ENCODE peak calls at places on chromosomes 4 and X, in eight cellular contexts. O, D, U, J, K, X, F and R are unnamed samples.

GRCh38 chr4:19645589-19645988 is 606.1 kb upstream of the SLIT2 start:
- DNase-seq in D (no peak), K (no peak), U (no peak), F (no peak), X (no peak), J (no peak), O (no peak), R (no peak)

GRCh38 chrX:103157511-103158316 is 57.2 kb upstream of the BEX4 start:
- DNase-seq in D (no peak), J (no peak), O (peak; percentile 27), X (peak; percentile 32), K (no peak), F (no peak), U (no peak), R (peak; percentile 33)

GRCh38 chr4:151860561-151861093 is 99.8 kb upstream of the GATB start:
- DNase-seq in K (no peak), F (no peak), D (no peak), J (no peak), X (no peak), O (no peak), U (no peak), R (no peak)

GRCh38 chr4:153781717-153782416 is 7.0 kb downstream of the SFRP2 start:
- DNase-seq in F (no peak), K (no peak), U (no peak), D (no peak), X (no peak), O (peak; percentile 16), J (no peak), R (peak; percentile 44)

GRCh38 chr4:151798678-151799416 is 38.0 kb upstream of the GATB start:
- DNase-seq in O (no peak), K (no peak), F (no peak), D (no peak), U (no peak), J (no peak), X (no peak), R (peak; percentile 24)

GRCh38 chr4:96652158-96652557 is 812.3 kb downstream of the PDHA2 start:
- DNase-seq in K (no peak), F (no peak), X (no peak), J (no peak), U (no peak), D (no peak), O (no peak), R (peak; percentile 58)

GRCh38 chr4:118287691-118288090 is 65.1 kb downstream of the PRSS12 start:
- DNase-seq in J (no peak), F (no peak), K (no peak), U (no peak), X (no peak), D (no peak), O (peak; percentile 46), R (peak; percentile 47)

GRCh38 chr4:122845760-122846159 is 19.1 kb downstream of the FGF2 start:
- DNase-seq in X (no peak), O (no peak), J (no peak), D (no peak), U (no peak), F (no peak), K (no peak), R (no peak)

GRCh38 chrX:39258331-39258730 is 457.1 kb downstream of the MID1IP1 start:
- DNase-seq in X (no peak), F (no peak), J (no peak), O (no peak), D (no peak), K (no peak), U (no peak), R (peak; percentile 55)

GRCh38 chr4:106201373-106201772 is 114.6 kb downstream of the TBCK start:
- DNase-seq in X (peak; percentile 29), U (no peak), K (no peak), J (no peak), D (no peak), F (no peak), O (peak; percentile 12), R (peak; percentile 6)

GRCh38 chr4:79413032-79413431 is 5.0 kb upstream of the GK2 start:
- DNase-seq in F (no peak), X (no peak), O (no peak), U (no peak), J (no peak), D (no peak), K (no peak), R (no peak)

GRCh38 chrX:74492720-74493201 is 71.5 kb downstream of the SLC16A2 start:
- DNase-seq in J (no peak), F (no peak), D (no peak), X (no peak), O (no peak), K (no peak), U (no peak), R (no peak)

GRCh38 chrX:26889574-26889973 is 573.6 kb downstream of the PPP4R3C start:
- DNase-seq in D (no peak), U (no peak), J (no peak), K (no peak), O (no peak), F (no peak), X (no peak), R (peak; percentile 27)

GRCh38 chrX:26037367-26037766 is 100.8 kb upstream of the MAGEB18 start:
- DNase-seq in U (no peak), F (no peak), O (no peak), K (no peak), J (no peak), X (no peak), D (no peak), R (no peak)

GRCh38 chrX:15570145-15570544 is 30.6 kb downstream of the ACE2 start:
- DNase-seq in U (no peak), K (no peak), F (no peak), J (no peak), O (no peak), X (no peak), D (no peak), R (no peak)

GRCh38 chr4:25805255-25805860 is 57.4 kb downstream of the SEL1L3 start:
- DNase-seq in U (no peak), O (no peak), X (no peak), K (no peak), D (no peak), F (no peak), J (no peak), R (no peak)

GRCh38 chrX:115234220-115234557 is 293 bp upstream of the LRCH2 start:
- DNase-seq in X (no peak), D (no peak), F (no peak), J (no peak), O (no peak), U (no peak), K (no peak), R (peak; percentile 56)

DNA sequence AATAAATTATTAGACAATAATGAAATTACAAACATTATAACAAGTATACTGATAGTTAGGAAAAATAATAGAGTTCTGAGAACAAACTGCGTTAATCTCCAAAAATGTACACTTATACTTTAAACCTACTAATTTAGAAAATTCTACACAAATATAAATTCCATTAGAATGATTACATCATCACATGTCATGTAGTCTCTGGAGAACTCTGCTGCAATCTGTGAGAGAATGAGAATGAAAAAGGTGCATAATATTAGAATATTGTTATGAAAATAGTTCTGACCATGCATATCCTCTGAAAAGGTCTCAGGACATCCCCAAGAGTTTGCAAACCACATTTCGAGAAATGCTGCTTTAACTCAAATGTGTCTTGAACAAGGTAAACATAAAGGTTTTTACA is 11.4 kb downstream of the GUCY1A1 start:
- DNase-seq in X (no peak), F (no peak), U (no peak), D (no peak), K (no peak), O (no peak), J (no peak), R (no peak)
- H3K4me1 ChIP-seq in X (peaks cover 15% of the 10 kb centered on the region), F (peaks cover 3% of the 10 kb centered on the region), U (peaks cover 32% of the 10 kb centered on the region), D (peaks cover 8% of the 10 kb centered on the region), K (peaks cover 14% of the 10 kb centered on the region), O (peaks cover 4% of the 10 kb centered on the region), J (peaks cover 63% of the 10 kb centered on the region), R (no peaks in the 10 kb centered on the region)

DNA sequence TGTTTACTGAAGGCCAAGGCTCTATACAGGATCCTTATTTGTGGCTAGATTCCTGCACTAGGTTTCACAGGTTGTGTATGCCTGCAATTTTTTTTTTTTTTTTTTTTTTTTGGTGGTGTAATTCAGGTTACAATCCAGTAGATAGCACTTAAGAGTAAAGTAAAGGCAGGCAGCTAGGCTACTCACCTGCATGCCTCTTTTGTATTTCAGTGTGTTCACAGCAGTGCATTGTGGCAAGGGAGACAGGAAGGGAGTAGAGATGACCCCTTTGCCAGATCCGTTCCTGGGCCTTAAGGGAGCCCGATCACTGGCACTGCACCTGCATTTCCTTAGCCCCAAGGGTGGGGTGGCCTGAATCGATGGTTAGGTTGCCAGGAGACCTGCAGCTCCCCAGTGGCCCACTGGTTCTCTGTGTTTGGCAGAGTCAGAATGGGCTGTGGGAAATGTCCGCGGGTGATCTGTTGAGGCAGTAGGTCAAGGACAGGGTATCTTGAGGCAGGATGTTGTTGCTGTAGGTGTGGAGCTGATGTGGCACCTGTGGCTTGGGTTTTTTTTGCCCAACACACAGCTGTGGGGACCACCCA is 374.9 kb upstream of the AADAT start:
- DNase-seq in K (no peak), U (no peak), F (peak; percentile 21), X (no peak), O (no peak), J (no peak), D (peak; percentile 59), R (no peak)
- H3K4me1 ChIP-seq in K (no peaks in the 10 kb centered on the region), U (no peaks in the 10 kb centered on the region), F (no peaks in the 10 kb centered on the region), X (no peaks in the 10 kb centered on the region), O (no peaks in the 10 kb centered on the region), J (no peaks in the 10 kb centered on the region), D (no peaks in the 10 kb centered on the region), R (no peaks in the 10 kb centered on the region)

GRCh38 chrX:108304210-108304609 is 134.0 kb downstream of the COL4A6 start:
- DNase-seq in O (peak; percentile 7), K (no peak), F (no peak), X (no peak), J (no peak), U (no peak), D (no peak), R (peak; percentile 20)

GRCh38 chrX:108309144-108309543 is 129.1 kb downstream of the COL4A6 start:
- DNase-seq in K (no peak), O (peak; percentile 79), D (no peak), X (peak; percentile 39), U (no peak), F (no peak), J (no peak), R (peak; percentile 50)

GRCh38 chrX:108307408-108308085 is 130.7 kb downstream of the COL4A6 start:
- DNase-seq in D (no peak), F (no peak), U (peak; percentile 68), X (peak; percentile 19), J (no peak), O (peak; percentile 6), K (no peak), R (peak; percentile 56)

GRCh38 chrX:108303682-108304081 is 134.5 kb downstream of the COL4A6 start:
- DNase-seq in X (no peak), J (no peak), K (no peak), F (no peak), O (no peak), D (no peak), U (no peak), R (no peak)

GRCh38 chrX:108306086-108306485 is 132.1 kb downstream of the COL4A6 start:
- DNase-seq in O (no peak), U (no peak), D (no peak), J (no peak), X (no peak), F (no peak), K (no peak), R (peak; percentile 24)
- H3K4me1 ChIP-seq in O (peaks cover 10% of the 10 kb centered on the region), U (no peaks in the 10 kb centered on the region), D (no peaks in the 10 kb centered on the region), J (no peaks in the 10 kb centered on the region), X (no peaks in the 10 kb centered on the region), F (no peaks in the 10 kb centered on the region), K (no peaks in the 10 kb centered on the region), R (no peaks in the 10 kb centered on the region)

DNA sequence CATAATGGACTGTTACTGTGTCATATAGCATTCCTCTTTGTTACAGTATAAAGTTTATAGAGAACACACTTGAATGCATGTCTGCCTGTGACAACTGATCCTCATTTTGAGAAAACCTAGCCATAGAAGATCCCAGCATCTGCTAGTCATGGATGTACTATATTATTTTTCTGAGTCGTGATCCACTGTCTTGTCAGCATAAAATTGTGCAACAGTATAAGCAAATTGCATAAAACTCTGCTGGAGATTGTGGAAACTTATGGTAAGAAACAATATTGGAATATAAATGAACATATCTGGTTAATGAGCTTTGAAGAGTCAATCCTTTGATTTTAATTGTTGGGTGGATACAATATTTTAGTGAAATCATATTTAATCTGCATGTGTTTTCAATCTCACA is 3.6 kb downstream of the NEIL3 start:
- DNase-seq in J (no peak), K (no peak), U (no peak), D (no peak), O (peak; percentile 51), X (no peak), F (no peak), R (no peak)
- H3K4me1 ChIP-seq in J (peaks cover 8% of the 10 kb centered on the region), K (peaks cover 13% of the 10 kb centered on the region), U (no peaks in the 10 kb centered on the region), D (no peaks in the 10 kb centered on the region), O (peaks cover 1% of the 10 kb centered on the region), X (no peaks in the 10 kb centered on the region), F (peaks cover 3% of the 10 kb centered on the region), R (peaks cover 6% of the 10 kb centered on the region)